ENCODE peak calls at places on chromosomes 6 and 20, in four cellular contexts. F is putamen, V is AG08396, T is AML-193. M is an unnamed sample.

GRCh38 chr20:36361406-36361805 is 55.3 kb downstream of the DLGAP4 start:
- DNase-seq in T (no peak), F (no peak), V (no peak), M (no peak)

GRCh38 chr20:17969276-17969883 is 562 bp downstream of the MGME1 start:
- DNase-seq in F (peak; percentile 50), V (peak; percentile 35), T (no peak), M (no peak)

GRCh38 chr6:113860165-113860955 is 3.2 kb downstream of the MARCKS start:
- DNase-seq in F (peak; percentile 13), V (peak; percentile 29), T (no peak), M (no peak)

GRCh38 chr6:41275489-41275888 is 11.0 kb downstream of the TREM1 start:
- DNase-seq in V (no peak), T (no peak), F (no peak), M (no peak)

GRCh38 chr6:6003334-6004146 is 3.2 kb downstream of the NRN1 start:
- DNase-seq in V (peak; percentile 20), F (no peak), T (no peak), M (no peak)

GRCh38 chr6:126048635-126049034 is 62.3 kb downstream of the TRMT11 start:
- DNase-seq in F (no peak), V (no peak), T (no peak), M (no peak)

GRCh38 chr20:53828673-53829085 is 235.0 kb upstream of the ZNF217 start:
- DNase-seq in V (peak; percentile 72), T (no peak), F (no peak), M (peak; percentile 89)

GRCh38 chr6:33205172-33206026 is 944 bp downstream of the HSD17B8 start:
- DNase-seq in T (no peak), V (no peak), F (no peak), M (no peak)

GRCh38 chr20:2747676-2748235 is 52.7 kb downstream of the CPXM1 start:
- DNase-seq in T (no peak), V (no peak), F (no peak), M (no peak)

GRCh38 chr6:43943099-43943766 is 173.2 kb downstream of the VEGFA start:
- DNase-seq in F (no peak), V (no peak), T (no peak), M (no peak)

GRCh38 chr20:43977252-43977651 is 62.6 kb downstream of the TOX2 start:
- DNase-seq in V (no peak), T (no peak), F (no peak), M (no peak)

GRCh38 chr6:166567107-166567506 is 19.4 kb downstream of the RAMACL start:
- DNase-seq in V (peak; percentile 81), T (no peak), F (no peak), M (peak; percentile 93)

GRCh38 chr6:141475269-141475668 is 657.5 kb upstream of the GJE1 start:
- DNase-seq in T (no peak), V (no peak), F (no peak), M (no peak)

GRCh38 chr6:157561037-157561790 is 180.2 kb downstream of the ZDHHC14 start:
- DNase-seq in F (no peak), T (no peak), V (no peak), M (no peak)

GRCh38 chr20:46512943-46513844 is at the start of gene ZNF334:
- DNase-seq in F (peak; percentile 77), T (no peak), V (peak; percentile 23), M (no peak)

GRCh38 chr20:20363449-20364015 is 4.4 kb upstream of the INSM1 start:
- DNase-seq in V (no peak), F (peak; percentile 48), T (no peak), M (no peak)

GRCh38 chr20:6122111-6122872 is 538 bp downstream of the FERMT1 start:
- DNase-seq in V (peak; percentile 29), F (no peak), T (no peak), M (no peak)

GRCh38 chr6:1623769-1624070 is 14.0 kb downstream of the FOXC1 start:
- DNase-seq in V (no peak), T (no peak), F (no peak), M (no peak)

GRCh38 chr6:9250852-9251251 is 815.5 kb upstream of the SLC35B3 start:
- DNase-seq in V (peak; percentile 5), F (peak; percentile 18), T (no peak), M (no peak)

GRCh38 chr6:2782825-2783187 is 17.6 kb downstream of the WRNIP1 start:
- DNase-seq in V (no peak), T (no peak), F (no peak), M (no peak)

GRCh38 chr6:42101186-42101657 is 41.2 kb downstream of the C6orf132 start:
- DNase-seq in T (no peak), V (peak; percentile 61), F (no peak), M (no peak)

GRCh38 chr6:137313928-137314855 is 95.0 kb upstream of the IFNGR1 start:
- DNase-seq in V (peak; percentile 55), F (peak; percentile 61), T (peak; percentile 83), M (no peak)

GRCh38 chr6:150233797-150234399 is 91.1 kb downstream of the PPP1R14C start:
- DNase-seq in T (no peak), V (no peak), F (peak; percentile 63), M (no peak)